ENCODE peak calls at places on chromosomes 5 and 9, in ten cellular contexts. K, W, A, G, O, H, X, P, R and C are unnamed samples.

GRCh38 chr5:72134226-72134625 is 27.0 kb downstream of the MAP1B start:
- DNase-seq in K (no peak), W (no peak), A (no peak), G (no peak), O (peak), H (peak), X (no peak), P (no peak), R (no peak), C (no peak)

GRCh38 chr9:121997791-121998190 is 95.3 kb downstream of the TTLL11 start:
- DNase-seq in K (no peak), W (no peak), A (no peak), G (no peak), O (no peak), H (no peak), X (peak), P (no peak), R (no peak), C (no peak)

GRCh38 chr5:1103505-1104326 is 8.1 kb downstream of the SLC12A7 start:
- DNase-seq in K (no peak), W (no peak), A (peak), G (peak), O (no peak), H (no peak), X (no peak), P (peak), R (peak), C (peak)

GRCh38 chr5:42001673-42002072 is 76.6 kb downstream of the FBXO4 start:
- DNase-seq in K (no peak), W (no peak), A (no peak), G (no peak), O (no peak), H (no peak), X (no peak), P (no peak), R (no peak), C (no peak)

GRCh38 chr9:98006127-98006796 is 23.1 kb downstream of the ANP32B start:
- DNase-seq in K (no peak), W (no peak), A (no peak), G (no peak), O (no peak), H (no peak), X (no peak), P (no peak), R (no peak), C (no peak)

GRCh38 chr5:149808264-149808982 is 78.3 kb downstream of the PPARGC1B start:
- DNase-seq in K (peak), W (no peak), A (peak), G (no peak), O (no peak), H (no peak), X (peak), P (no peak), R (no peak), C (no peak)

GRCh38 chr9:129761293-129761900 is 8.6 kb upstream of the PTGES start:
- DNase-seq in K (no peak), W (no peak), A (no peak), G (no peak), O (no peak), H (no peak), X (peak), P (peak), R (no peak), C (no peak)

GRCh38 chr5:133849116-133849515 is 119.3 kb downstream of the C5orf15 start:
- DNase-seq in K (no peak), W (no peak), A (no peak), G (no peak), O (no peak), H (no peak), X (no peak), P (no peak), R (no peak), C (no peak)

GRCh38 chr9:125759812-125760134 is 12.6 kb downstream of the PBX3 start:
- DNase-seq in K (no peak), W (no peak), A (no peak), G (no peak), O (no peak), H (no peak), X (peak), P (no peak), R (no peak), C (no peak)

GRCh38 chr5:173256800-173257199 is 21.8 kb upstream of the NKX2-5 start:
- DNase-seq in K (no peak), W (no peak), A (no peak), G (no peak), O (no peak), H (no peak), X (no peak), P (no peak), R (no peak), C (no peak)

GRCh38 chr5:69432412-69433206 is 17.7 kb downstream of the MARVELD2 start:
- DNase-seq in K (no peak), W (no peak), A (no peak), G (no peak), O (no peak), H (no peak), X (no peak), P (no peak), R (no peak), C (no peak)

GRCh38 chr9:133608881-133609280 is 308 bp downstream of the FAM163B start:
- DNase-seq in K (peak), W (no peak), A (no peak), G (no peak), O (no peak), H (no peak), X (peak), P (no peak), R (no peak), C (no peak)
- H3K4me3 ChIP-seq in K (no peak), W (peak), A (no peak), G (no peak), O (peak), H (no peak), X (no peak), P (peak), R (no peak), C (no peak)

GRCh38 chr9:136762915-136763648 is 1.2 kb downstream of the LCN15 start:
- DNase-seq in K (peak), W (peak), A (no peak), G (peak), O (peak), H (peak), X (peak), P (peak), R (no peak), C (no peak)
- H3K4me3 ChIP-seq in K (no peak), W (peak), A (no peak), G (no peak), O (no peak), H (no peak), X (no peak), P (no peak), R (no peak), C (no peak)

DNA sequence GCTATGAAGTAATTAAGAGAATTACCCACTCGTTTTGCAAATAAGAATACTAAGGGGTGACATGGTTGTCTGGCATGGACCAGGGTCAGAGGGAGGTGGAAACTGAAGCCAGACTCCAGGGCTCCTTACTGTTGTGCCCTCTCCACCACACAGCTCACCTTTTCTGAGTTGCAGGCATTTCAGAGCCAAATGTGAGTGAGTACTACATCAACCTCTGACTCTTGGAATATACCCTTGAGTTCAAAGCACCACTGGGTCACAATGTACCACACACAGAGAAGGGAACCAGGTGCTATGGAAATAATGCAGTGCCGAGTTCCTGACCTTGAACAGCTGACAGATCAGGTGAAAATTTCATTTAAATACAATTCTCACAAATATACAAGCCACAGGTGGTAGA is 57.1 kb downstream of the GOLM1 start:
- DNase-seq in K (no peak), W (no peak), A (no peak), G (no peak), O (no peak), H (no peak), X (no peak), P (no peak), R (no peak), C (no peak)
- H3K4me3 ChIP-seq in K (no peak), W (no peak), A (no peak), G (no peak), O (no peak), H (no peak), X (no peak), P (no peak), R (no peak), C (no peak)

GRCh38 chr5:31556461-31556860 is 24.4 kb downstream of the C5orf22 start:
- DNase-seq in K (no peak), W (no peak), A (no peak), G (no peak), O (no peak), H (no peak), X (peak), P (no peak), R (no peak), C (no peak)
- H3K4me3 ChIP-seq in K (no peak), W (no peak), A (no peak), G (no peak), O (no peak), H (no peak), X (no peak), P (no peak), R (no peak), C (no peak)

GRCh38 chr5:10264569-10264968 is 14.5 kb downstream of the CCT5 start:
- DNase-seq in K (no peak), W (no peak), A (no peak), G (no peak), O (no peak), H (no peak), X (no peak), P (no peak), R (no peak), C (no peak)
- H3K4me3 ChIP-seq in K (no peak), W (no peak), A (no peak), G (no peak), O (no peak), H (no peak), X (no peak), P (no peak), R (no peak), C (no peak)

GRCh38 chr5:77628840-77629552 is 9.5 kb downstream of the OTP start:
- DNase-seq in K (no peak), W (no peak), A (no peak), G (no peak), O (no peak), H (no peak), X (no peak), P (no peak), R (no peak), C (no peak)

GRCh38 chr5:77630246-77631165 is 8.0 kb downstream of the OTP start:
- DNase-seq in K (peak), W (no peak), A (no peak), G (peak), O (no peak), H (peak), X (peak), P (no peak), R (peak), C (no peak)

GRCh38 chr5:77631166-77631582 is 7.3 kb downstream of the OTP start:
- DNase-seq in K (no peak), W (no peak), A (no peak), G (no peak), O (no peak), H (no peak), X (no peak), P (no peak), R (no peak), C (no peak)

GRCh38 chr5:77627869-77628674 is 10.4 kb downstream of the OTP start:
- DNase-seq in K (peak), W (no peak), A (no peak), G (no peak), O (no peak), H (no peak), X (no peak), P (no peak), R (no peak), C (no peak)

GRCh38 chr5:77629553-77630245 is 8.8 kb downstream of the OTP start:
- DNase-seq in K (peak), W (no peak), A (no peak), G (no peak), O (no peak), H (no peak), X (no peak), P (no peak), R (no peak), C (no peak)
- H3K4me3 ChIP-seq in K (peak), W (peak), A (peak), G (no peak), O (peak), H (peak), X (no peak), P (peak), R (peak), C (no peak)

GRCh38 chr5:115829913-115830312 is 11.5 kb downstream of the ATG12 start:
- DNase-seq in K (no peak), W (no peak), A (no peak), G (no peak), O (no peak), H (no peak), X (no peak), P (no peak), R (no peak), C (no peak)

GRCh38 chr5:115831163-115831768 is 10.1 kb downstream of the ATG12 start:
- DNase-seq in K (no peak), W (no peak), A (no peak), G (no peak), O (peak), H (peak), X (peak), P (no peak), R (no peak), C (no peak)

GRCh38 chr5:115820846-115821245 is 4.4 kb upstream of the CDO1 start:
- DNase-seq in K (no peak), W (no peak), A (no peak), G (no peak), O (no peak), H (no peak), X (no peak), P (no peak), R (no peak), C (no peak)

DNA sequence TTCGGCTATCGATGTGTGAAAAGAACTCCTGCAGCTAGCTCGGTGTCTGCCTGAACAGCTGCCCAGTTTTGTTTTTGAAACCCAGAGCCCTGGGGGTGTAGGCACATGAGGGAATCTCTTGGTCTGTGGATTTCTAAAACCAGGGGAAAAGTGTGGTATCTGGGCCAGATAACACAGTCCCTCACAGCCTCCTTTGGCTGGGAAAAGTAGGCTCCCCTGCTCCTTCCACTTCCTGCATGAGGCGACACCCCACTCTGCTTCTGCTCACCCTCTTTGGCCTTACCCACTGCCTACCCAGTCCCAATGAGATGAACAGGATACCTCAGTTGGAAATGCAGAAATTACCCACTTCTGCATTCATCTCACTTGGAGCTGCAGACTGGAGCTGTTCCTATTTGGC is 9.5 kb upstream of the CDO1 start:
- DNase-seq in K (no peak), W (no peak), A (no peak), G (no peak), O (no peak), H (no peak), X (no peak), P (no peak), R (no peak), C (no peak)
- H3K4me3 ChIP-seq in K (no peak), W (no peak), A (no peak), G (no peak), O (no peak), H (no peak), X (no peak), P (no peak), R (no peak), C (no peak)

GRCh38 chr5:76083555-76084495 is 642 bp downstream of the SV2C start:
- DNase-seq in K (peak), W (no peak), A (no peak), G (no peak), O (peak), H (no peak), X (no peak), P (no peak), R (no peak), C (no peak)
- H3K4me3 ChIP-seq in K (no peak), W (peak), A (no peak), G (no peak), O (peak), H (peak), X (no peak), P (peak), R (peak), C (no peak)

GRCh38 chr9:96460877-96461276 is 10.9 kb downstream of the HABP4 start:
- DNase-seq in K (no peak), W (no peak), A (no peak), G (no peak), O (no peak), H (no peak), X (peak), P (no peak), R (no peak), C (no peak)

GRCh38 chr9:96459268-96460007 is 9.5 kb downstream of the HABP4 start:
- DNase-seq in K (no peak), W (no peak), A (no peak), G (no peak), O (no peak), H (peak), X (no peak), P (no peak), R (no peak), C (no peak)

GRCh38 chr9:96460470-96460869 is 10.5 kb downstream of the HABP4 start:
- DNase-seq in K (no peak), W (no peak), A (no peak), G (no peak), O (no peak), H (no peak), X (peak), P (no peak), R (no peak), C (no peak)

GRCh38 chr9:96462538-96462937 is 12.6 kb downstream of the HABP4 start:
- DNase-seq in K (no peak), W (no peak), A (no peak), G (no peak), O (no peak), H (no peak), X (no peak), P (no peak), R (no peak), C (no peak)

DNA sequence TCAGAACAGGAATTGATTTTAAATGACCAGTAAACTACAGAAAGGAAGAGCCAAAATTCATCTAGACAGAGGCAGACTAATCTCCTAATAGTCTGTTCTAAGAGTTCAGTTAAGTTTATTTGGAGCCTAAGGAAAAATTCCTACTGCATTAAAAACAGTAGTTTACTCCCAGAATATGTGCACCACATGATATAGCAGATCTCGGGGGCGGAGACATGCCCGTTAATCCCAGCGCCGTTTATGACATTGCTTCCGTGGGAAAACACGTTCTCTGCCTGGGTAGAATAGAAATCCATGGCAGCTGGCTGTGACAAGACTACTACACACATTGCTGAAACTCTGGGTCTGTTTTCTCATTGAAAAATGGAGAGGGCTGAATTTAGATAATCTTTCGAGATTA is 11.4 kb downstream of the HABP4 start:
- DNase-seq in K (no peak), W (no peak), A (no peak), G (no peak), O (no peak), H (no peak), X (no peak), P (no peak), R (no peak), C (no peak)
- H3K4me3 ChIP-seq in K (no peak), W (no peak), A (no peak), G (no peak), O (no peak), H (no peak), X (no peak), P (no peak), R (no peak), C (no peak)

GRCh38 chr9:138022121-138022741 is 144.6 kb downstream of the CACNA1B start:
- DNase-seq in K (peak), W (peak), A (no peak), G (no peak), O (no peak), H (peak), X (no peak), P (no peak), R (peak), C (peak)

GRCh38 chr9:138023394-138024124 is 146.0 kb downstream of the CACNA1B start:
- DNase-seq in K (peak), W (no peak), A (no peak), G (no peak), O (no peak), H (no peak), X (no peak), P (no peak), R (no peak), C (peak)

GRCh38 chr9:138024131-138024530 is 146.5 kb downstream of the CACNA1B start:
- DNase-seq in K (peak), W (no peak), A (no peak), G (no peak), O (no peak), H (no peak), X (no peak), P (no peak), R (no peak), C (peak)

GRCh38 chr9:138021251-138022056 is 143.9 kb downstream of the CACNA1B start:
- DNase-seq in K (no peak), W (no peak), A (no peak), G (no peak), O (no peak), H (no peak), X (no peak), P (no peak), R (no peak), C (peak)

GRCh38 chr9:138022756-138023393 is 145.3 kb downstream of the CACNA1B start:
- DNase-seq in K (peak), W (no peak), A (no peak), G (no peak), O (no peak), H (no peak), X (no peak), P (no peak), R (no peak), C (no peak)
- H3K4me3 ChIP-seq in K (no peak), W (peak), A (no peak), G (no peak), O (peak), H (no peak), X (no peak), P (peak), R (peak), C (no peak)